ENCODE peak calls at places on chromosome 14, in nine cellular contexts. F is GM23248; N is mesothelial cell of epicardium; G is fibroblast of gingiva; U is foreskin keratinocyte; P is psoas muscle; W is nephron progenitor cell; B is naive thymus-derived CD8-positive, alpha-beta T cell; A is activated T-cell treated with anti-CD3 and anti-CD28 coated beads for 24 hours. H is an unnamed sample.

GRCh38 chr14:91250912-91251311 is 6.4 kb upstream of the GPR68 start:
- DNase-seq in N (no peak), G (peak), U (no peak), B (no peak), P (no peak), F (peak), W (no peak), A (no peak), H (peak)

GRCh38 chr14:29489911-29490310 is 437.7 kb downstream of the PRKD1 start:
- DNase-seq in B (no peak), F (no peak), W (no peak), U (no peak), G (no peak), A (no peak), P (no peak), N (no peak), H (no peak)

GRCh38 chr14:38238332-38238731 is 17.6 kb downstream of the CLEC14A start:
- DNase-seq in W (no peak), F (peak), G (no peak), U (no peak), B (no peak), N (no peak), A (no peak), P (no peak), H (no peak)

GRCh38 chr14:59081680-59082079 is 106.8 kb upstream of the DAAM1 start:
- DNase-seq in A (no peak), W (no peak), N (no peak), G (no peak), P (no peak), B (no peak), F (no peak), U (no peak), H (no peak)

GRCh38 chr14:70086685-70087379 is 101.9 kb downstream of the SLC8A3 start:
- DNase-seq in B (no peak), U (peak), W (peak), G (peak), A (no peak), N (no peak), F (peak), P (peak), H (no peak)

GRCh38 chr14:94110552-94111181 is at the start of gene IFI27:
- DNase-seq in U (peak), P (peak), N (no peak), F (peak), G (peak), B (no peak), A (no peak), W (no peak), H (peak)

GRCh38 chr14:86942939-86943338 is 1050.0 kb downstream of the GALC start:
- DNase-seq in P (no peak), N (no peak), A (no peak), W (no peak), F (no peak), B (no peak), G (no peak), U (no peak), H (no peak)

GRCh38 chr14:103110681-103111296 is 12.5 kb upstream of the TNFAIP2 start:
- DNase-seq in F (no peak), W (no peak), A (no peak), G (no peak), P (peak), N (no peak), B (no peak), U (no peak), H (no peak)

GRCh38 chr14:38255673-38256357 is at the start of gene CLEC14A:
- DNase-seq in U (no peak), W (peak), N (peak), B (no peak), F (peak), P (peak), A (no peak), G (no peak), H (no peak)

GRCh38 chr14:99075061-99075460 is 196.9 kb downstream of the BCL11B start:
- DNase-seq in P (no peak), N (no peak), F (no peak), B (no peak), G (no peak), U (no peak), W (no peak), A (no peak), H (no peak)

GRCh38 chr14:75561013-75561432 is 17.4 kb upstream of the FLVCR2 start:
- DNase-seq in U (peak), B (no peak), P (peak), N (peak), F (peak), W (peak), G (peak), A (peak), H (peak)

GRCh38 chr14:94390372-94391086 is 2.1 kb upstream of the SERPINA1 start:
- DNase-seq in F (no peak), G (no peak), N (no peak), W (no peak), U (no peak), P (peak), A (no peak), B (no peak), H (peak)

GRCh38 chr14:99552572-99553216 is 51.3 kb downstream of the CCDC85C start:
- DNase-seq in B (no peak), G (no peak), P (no peak), A (no peak), F (no peak), N (no peak), U (no peak), W (no peak), H (no peak)

GRCh38 chr14:69955855-69956567 is 76.8 kb downstream of the SMOC1 start:
- DNase-seq in G (no peak), A (no peak), F (no peak), U (no peak), W (no peak), N (no peak), B (no peak), P (no peak), H (no peak)

GRCh38 chr14:37695836-37696235 is 100.4 kb downstream of the TTC6 start:
- DNase-seq in U (no peak), A (no peak), W (no peak), P (no peak), B (no peak), N (no peak), G (no peak), F (peak), H (no peak)

GRCh38 chr14:23430733-23431105 is 4.7 kb downstream of the MYH7 start:
- DNase-seq in A (no peak), B (no peak), F (peak), W (no peak), G (no peak), N (no peak), P (no peak), U (no peak), H (no peak)

GRCh38 chr14:69481815-69482568 is 2.5 kb upstream of the PLEKHD1 start:
- DNase-seq in N (no peak), P (no peak), U (no peak), B (no peak), A (no peak), F (no peak), G (no peak), W (no peak), H (no peak)

GRCh38 chr14:75520852-75521251 is 1.4 kb upstream of the BATF start:
- DNase-seq in A (no peak), N (no peak), P (no peak), F (no peak), G (no peak), U (no peak), W (no peak), B (no peak), H (no peak)

GRCh38 chr14:71985538-71986234 is 53.5 kb downstream of the RGS6 start:
- DNase-seq in U (no peak), G (no peak), A (no peak), W (no peak), F (no peak), B (no peak), N (no peak), P (no peak), H (no peak)

GRCh38 chr14:20492486-20492885 is 12.9 kb upstream of the RNASE10 start:
- DNase-seq in P (no peak), F (no peak), U (no peak), N (no peak), W (no peak), G (no peak), A (no peak), B (no peak), H (no peak)

GRCh38 chr14:75198291-75198933 is 22.0 kb upstream of the TMED10 start:
- DNase-seq in G (no peak), P (peak), U (no peak), N (no peak), F (no peak), W (no peak), A (no peak), B (no peak), H (no peak)

GRCh38 chr14:106417224-106418049 is 891.1 kb downstream of the TMEM121 start:
- DNase-seq in A (peak), N (no peak), U (no peak), F (peak), W (peak), B (peak), G (no peak), P (peak), H (peak)

GRCh38 chr14:87934185-87934584 is 58.8 kb downstream of the GALC start:
- DNase-seq in B (no peak), U (no peak), A (no peak), P (no peak), N (no peak), W (no peak), G (no peak), F (no peak), H (no peak)

GRCh38 chr14:37637341-37637740 is 41.9 kb downstream of the TTC6 start:
- DNase-seq in B (no peak), P (no peak), A (no peak), F (no peak), N (no peak), W (no peak), U (no peak), G (no peak), H (peak)

GRCh38 chr14:61260939-61261776 is 20.0 kb downstream of the TMEM30B start:
- DNase-seq in U (peak), G (peak), F (peak), W (no peak), N (no peak), A (no peak), P (no peak), B (no peak), H (peak)

GRCh38 chr14:49907186-49907585 is 14.3 kb downstream of the ARF6 start:
- DNase-seq in A (no peak), P (no peak), F (no peak), N (no peak), W (no peak), B (no peak), G (no peak), U (peak), H (no peak)

GRCh38 chr14:60736494-60736893 is 1.9 kb downstream of the MNAT1 start:
- DNase-seq in F (peak), P (no peak), U (peak), B (no peak), A (no peak), W (no peak), N (no peak), G (peak), H (peak)

GRCh38 chr14:90521121-90521929 is 124.5 kb downstream of the CALM1 start:
- DNase-seq in A (no peak), P (no peak), B (no peak), W (no peak), N (no peak), U (no peak), G (peak), F (peak), H (no peak)